ENCODE peak calls at places on chromosome 7, in four cellular contexts. L is PC-3, R is mammary epithelial cell, I is upper lobe of right lung. M is an unnamed sample. For H3K36me3, the result is how much of the 10 kb centered on the place peaks cover.

GRCh38 chr7:36958094-36958718 is 233.9 kb upstream of the AOAH start:
- DNase-seq in L (no peak), R (no peak), I (no peak), M (no peak)

GRCh38 chr7:101386558-101387199 is 24.0 kb downstream of the COL26A1 start:
- DNase-seq in L (no peak), R (no peak), I (no peak), M (no peak)

GRCh38 chr7:14501436-14501835 is 401.1 kb downstream of the DGKB start:
- DNase-seq in L (peak), R (peak), I (no peak), M (no peak)

GRCh38 chr7:40808409-40808942 is 673.7 kb downstream of the SUGCT start:
- DNase-seq in L (peak), R (peak), I (no peak), M (no peak)

GRCh38 chr7:55520426-55521140 is 51.7 kb downstream of the VOPP1 start:
- DNase-seq in L (no peak), R (no peak), I (no peak), M (no peak)

GRCh38 chr7:155316427-155317113 is 18.9 kb downstream of the INSIG1 start:
- DNase-seq in L (no peak), R (no peak), I (no peak), M (no peak)

GRCh38 chr7:83921798-83922607 is 272.6 kb downstream of the SEMA3A start:
- DNase-seq in L (no peak), R (no peak), I (no peak), M (no peak)

GRCh38 chr7:66575398-66575797 is 53.3 kb upstream of the KCTD7 start:
- DNase-seq in L (no peak), R (no peak), I (no peak), M (no peak)

GRCh38 chr7:149720372-149721083 is 52.9 kb downstream of the ZNF467 start:
- DNase-seq in L (no peak), R (no peak), I (peak), M (no peak)

GRCh38 chr7:75662579-75663301 is 76.0 kb downstream of the HIP1 start:
- DNase-seq in L (no peak), R (no peak), I (no peak), M (peak)

GRCh38 chr7:69656890-69657289 is 58.6 kb downstream of the AUTS2 start:
- DNase-seq in L (no peak), R (no peak), I (no peak), M (no peak)

GRCh38 chr7:42254217-42254616 is 17.2 kb upstream of the GLI3 start:
- DNase-seq in L (peak), R (peak), I (no peak), M (no peak)

GRCh38 chr7:38798552-38799267 is 110.3 kb downstream of the VPS41 start:
- DNase-seq in L (no peak), R (no peak), I (no peak), M (no peak)

GRCh38 chr7:35729061-35729783 is 34.3 kb upstream of the HERPUD2 start:
- DNase-seq in L (no peak), R (no peak), I (no peak), M (peak)

GRCh38 chr7:124489925-124490324 is 275.7 kb downstream of the GPR37 start:
- DNase-seq in L (no peak), R (no peak), I (no peak), M (no peak)

GRCh38 chr7:54858008-54858692 is 99.1 kb upstream of the SEC61G start:
- DNase-seq in L (no peak), R (peak), I (no peak), M (no peak)

GRCh38 chr7:152459724-152460251 is 24.0 kb upstream of the KMT2C start:
- DNase-seq in L (peak), R (peak), I (peak), M (no peak)

GRCh38 chr7:155310425-155311114 is 12.9 kb downstream of the INSIG1 start:
- DNase-seq in L (no peak), R (no peak), I (no peak), M (no peak)

GRCh38 chr7:28937593-28937992 is 20.5 kb downstream of the TRIL start:
- DNase-seq in L (no peak), R (no peak), I (no peak), M (no peak)

GRCh38 chr7:125061776-125062397 is 132.3 kb upstream of the POT1 start:
- DNase-seq in L (peak), R (peak), I (no peak), M (no peak)

GRCh38 chr7:40230086-40230485 is 95.3 kb downstream of the SUGCT start:
- DNase-seq in L (no peak), R (no peak), I (no peak), M (no peak)

GRCh38 chr7:29622335-29623265 is 59.0 kb downstream of the PRR15 start:
- DNase-seq in L (peak), R (peak), I (no peak), M (no peak)

GRCh38 chr7:121187676-121188075 is 141.1 kb upstream of the WNT16 start:
- DNase-seq in L (no peak), R (no peak), I (no peak), M (no peak)

GRCh38 chr7:121182902-121183301 is 145.9 kb upstream of the WNT16 start:
- DNase-seq in L (no peak), R (no peak), I (no peak), M (no peak)

GRCh38 chr7:121182281-121182680 is 146.5 kb upstream of the WNT16 start:
- DNase-seq in L (no peak), R (no peak), I (no peak), M (no peak)

GRCh38 chr7:121187222-121187621 is 141.6 kb upstream of the WNT16 start:
- DNase-seq in L (no peak), R (no peak), I (no peak), M (no peak)

DNA sequence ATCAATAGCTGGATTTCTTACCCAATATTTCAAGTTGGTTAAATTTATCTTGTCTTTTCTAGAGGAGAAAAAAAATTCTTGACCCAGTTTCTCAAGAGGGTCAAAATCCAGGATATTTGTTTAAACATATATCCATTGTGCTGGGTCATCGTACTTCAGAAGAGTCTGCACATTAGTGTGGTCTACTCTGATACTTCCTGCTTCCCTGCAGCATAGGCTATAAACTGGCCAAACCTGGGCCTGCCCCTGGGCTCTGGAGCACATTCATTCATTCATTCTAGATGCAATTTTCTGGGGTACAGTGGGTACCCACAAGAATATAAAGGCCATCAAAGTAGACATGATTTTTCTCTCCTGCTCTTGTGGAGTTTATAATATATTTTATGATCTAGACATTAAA is 142.1 kb upstream of the WNT16 start:
- DNase-seq in L (no peak), R (no peak), I (no peak), M (no peak)
- H3K4me3 ChIP-seq in L (no peak), R (no peak), I (no peak), M (no peak)

GRCh38 chr7:8277394-8277982 is 15.5 kb upstream of the ICA1 start:
- DNase-seq in L (peak), R (peak), I (no peak), M (no peak)
- TF ChIP-seq CTCF in L (peak), R (peak), I (peak), M (peak)

GRCh38 chr7:131438969-131439368 is 111.3 kb downstream of the MKLN1 start:
- DNase-seq in L (no peak), R (no peak), I (no peak), M (no peak)
- H3K36me3 ChIP-seq in L (under half), R (under half), I (under half), M (under half)

DNA sequence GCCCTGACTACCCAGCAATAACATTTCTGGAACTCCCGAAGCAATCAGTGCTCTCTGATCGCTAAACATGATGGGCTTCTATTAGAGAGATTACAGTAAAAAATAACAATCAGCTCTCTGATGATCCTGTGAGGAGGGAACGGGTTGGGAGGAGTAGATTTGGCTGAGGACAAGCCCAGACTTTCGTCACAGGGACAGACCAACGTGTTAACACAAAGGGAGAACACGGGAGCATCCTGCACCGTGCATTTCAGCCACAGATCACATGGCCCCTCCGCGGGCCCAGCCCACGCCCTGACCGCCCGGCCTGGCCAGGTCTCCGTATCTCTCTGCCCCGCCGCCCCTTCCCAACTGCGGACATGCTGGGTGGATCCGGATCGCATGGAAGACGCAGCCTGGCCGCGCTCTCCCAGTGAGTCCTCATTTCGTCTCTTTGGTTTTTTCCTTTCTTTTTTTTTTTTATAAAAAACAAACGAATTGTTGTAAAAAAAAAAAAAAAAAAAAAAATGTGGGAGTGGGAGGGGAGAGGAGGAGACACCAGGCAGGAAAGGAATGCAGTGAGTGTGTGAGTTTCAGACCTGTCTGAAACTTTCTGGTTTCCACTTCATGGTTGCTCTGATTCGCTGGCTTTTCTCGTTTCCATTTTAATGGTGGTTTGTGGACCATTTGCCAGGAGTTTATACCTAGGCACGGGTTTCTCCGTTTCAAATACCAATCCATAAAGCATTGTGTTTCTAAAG is 94.9 kb upstream of the AGBL3 start:
- DNase-seq in L (peak), R (peak), I (peak), M (no peak)
- H3K4me3 ChIP-seq in L (peak), R (peak), I (peak), M (peak)

GRCh38 chr7:157139142-157140117 is 704 bp downstream of the UBE3C start:
- DNase-seq in L (peak), R (no peak), I (peak), M (no peak)
- TF ChIP-seq CTCF in L (no peak), R (no peak), I (no peak), M (no peak)

GRCh38 chr7:27747969-27748368 is 8.0 kb downstream of the TAX1BP1 start:
- DNase-seq in L (no peak), R (no peak), I (no peak), M (no peak)

GRCh38 chr7:27746978-27747377 is 7.0 kb downstream of the TAX1BP1 start:
- DNase-seq in L (peak), R (peak), I (no peak), M (no peak)

GRCh38 chr7:27753863-27754262 is 13.9 kb downstream of the TAX1BP1 start:
- DNase-seq in L (no peak), R (no peak), I (no peak), M (no peak)

GRCh38 chr7:27751888-27752660 is 12.1 kb downstream of the TAX1BP1 start:
- DNase-seq in L (no peak), R (no peak), I (no peak), M (no peak)

DNA sequence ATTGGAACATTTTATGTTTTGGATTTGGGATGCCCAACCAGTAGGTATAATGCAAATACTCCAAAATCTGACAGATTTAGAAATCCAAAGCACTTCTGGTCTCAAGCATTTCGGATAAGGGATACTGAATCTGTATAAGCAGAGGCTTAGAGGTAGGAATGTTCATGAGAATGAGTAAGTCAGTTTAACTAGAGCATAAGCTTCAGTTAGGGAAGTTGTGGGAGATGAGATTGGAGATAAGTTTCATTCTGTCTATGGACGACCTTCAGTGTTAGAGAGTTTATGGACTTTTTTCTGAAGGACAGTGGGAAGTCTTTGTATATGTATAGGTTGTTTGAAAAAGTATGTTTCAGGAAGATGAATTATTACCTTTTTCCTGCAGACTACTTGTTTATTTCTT is 10.4 kb downstream of the TAX1BP1 start:
- DNase-seq in L (peak), R (no peak), I (no peak), M (no peak)
- H3K36me3 ChIP-seq in L (under half), R (under half), I (under half), M (under half)

GRCh38 chr7:140315498-140316164 is 82.7 kb downstream of the SLC37A3 start:
- DNase-seq in L (no peak), R (no peak), I (no peak), M (no peak)
- H3K4me3 ChIP-seq in L (peak), R (peak), I (peak), M (no peak)

GRCh38 chr7:90520484-90520883 is 51.0 kb downstream of the PTTG1IP2 start:
- DNase-seq in L (peak), R (no peak), I (no peak), M (no peak)
- TF ChIP-seq CTCF in L (peak), R (peak), I (peak), M (peak)

GRCh38 chr7:99366646-99367045 is 7.9 kb upstream of the ARPC1B start:
- DNase-seq in L (no peak), R (no peak), I (no peak), M (no peak)
- H3K36me3 ChIP-seq in L (under half), R (under half), I (half or more), M (under half)

M was measured in GM06990.